ENCODE peak calls at places on chromosomes 6 and 20, in four cellular contexts. I is fibroblast of the aortic adventitia; U is stimulated activated CD8-positive, alpha-beta memory T cell treated with anti-CD3 and anti-CD28 coated beads, Interleukin-4, amount 100 ng/mL, for 48 hours; L is kidney tubule cell. B is an unnamed sample.

GRCh38 chr6:9140861-9141534 is 705.7 kb upstream of the SLC35B3 start:
- DNase-seq in I (peak), U (no peak), L (no peak), B (no peak)

GRCh38 chr6:15073344-15073789 is 172.5 kb upstream of the JARID2 start:
- DNase-seq in I (no peak), U (peak), L (peak), B (no peak)

GRCh38 chr20:47574616-47575401 is 73.1 kb downstream of the NCOA3 start:
- DNase-seq in I (no peak), U (no peak), L (peak), B (no peak)

GRCh38 chr20:52601295-52601971 is 370.7 kb upstream of the TSHZ2 start:
- DNase-seq in I (no peak), U (no peak), L (no peak), B (no peak)

GRCh38 chr6:5112065-5112799 is 27.1 kb downstream of the PPP1R3G start:
- DNase-seq in I (peak), U (no peak), L (peak), B (no peak)

GRCh38 chr6:72321741-72322140 is 300.1 kb upstream of the KCNQ5 start:
- DNase-seq in I (peak), U (no peak), L (peak), B (no peak)

GRCh38 chr6:132401120-132401940 is at the start of gene MOXD1:
- DNase-seq in I (no peak), U (no peak), L (peak), B (no peak)

GRCh38 chr6:67916389-67916788 is 718.7 kb upstream of the ADGRB3 start:
- DNase-seq in I (peak), U (no peak), L (no peak), B (no peak)

GRCh38 chr6:156017838-156018237 is 562.2 kb upstream of the NOX3 start:
- DNase-seq in I (peak), U (no peak), L (peak), B (no peak)

GRCh38 chr6:54010340-54011276 is 100.6 kb upstream of the MLIP start:
- DNase-seq in I (no peak), U (no peak), L (peak), B (no peak)

GRCh38 chr6:26329763-26330511 is 35.1 kb upstream of the BTN3A2 start:
- DNase-seq in I (peak), U (peak), L (peak), B (peak)

GRCh38 chr6:88562737-88563625 is 396.8 kb upstream of the CNR1 start:
- DNase-seq in I (no peak), U (no peak), L (no peak), B (no peak)

GRCh38 chr6:53103993-53104675 is 38.9 kb downstream of the FBXO9 start:
- DNase-seq in I (peak), U (no peak), L (peak), B (no peak)

GRCh38 chr20:3590164-3590563 is 73.0 kb downstream of the GFRA4 start:
- DNase-seq in I (no peak), U (no peak), L (no peak), B (no peak)

GRCh38 chr6:5093231-5094015 is 8.3 kb downstream of the PPP1R3G start:
- DNase-seq in I (no peak), U (no peak), L (peak), B (no peak)

GRCh38 chr6:79117752-79118151 is 39.7 kb upstream of the PHIP start:
- DNase-seq in I (peak), U (no peak), L (peak), B (no peak)

GRCh38 chr6:42110683-42111082 is 31.7 kb downstream of the C6orf132 start:
- DNase-seq in I (no peak), U (no peak), L (no peak), B (no peak)

GRCh38 chr20:21505810-21506530 is 7.9 kb downstream of the NKX2-2 start:
- DNase-seq in I (peak), U (peak), L (peak), B (peak)

GRCh38 chr6:14278000-14278399 is 160.4 kb downstream of the CD83 start:
- DNase-seq in I (no peak), U (no peak), L (no peak), B (no peak)

GRCh38 chr6:28758046-28758817 is 165.6 kb downstream of the TRIM27 start:
- DNase-seq in I (peak), U (peak), L (peak), B (no peak)

GRCh38 chr20:25418779-25419178 is 11.3 kb downstream of the GINS1 start:
- DNase-seq in I (no peak), U (no peak), L (peak), B (no peak)

GRCh38 chr6:45741437-45742166 is 274.1 kb downstream of the CLIC5 start:
- DNase-seq in I (peak), U (peak), L (no peak), B (no peak)

GRCh38 chr6:90537723-90538407 is 49.0 kb downstream of the MAP3K7 start:
- DNase-seq in I (peak), U (no peak), L (no peak), B (no peak)

GRCh38 chr6:20746024-20746423 is 211.8 kb downstream of the CDKAL1 start:
- DNase-seq in I (no peak), U (no peak), L (peak), B (no peak)

GRCh38 chr20:15200139-15200538 is 862.7 kb upstream of the FLRT3 start:
- DNase-seq in I (no peak), U (no peak), L (peak), B (no peak)

GRCh38 chr6:112291161-112291762 is 36.9 kb upstream of the LAMA4 start:
- DNase-seq in I (no peak), U (no peak), L (no peak), B (no peak)

GRCh38 chr20:12086359-12086758 is 168.7 kb downstream of the BTBD3 start:
- DNase-seq in I (peak), U (no peak), L (no peak), B (no peak)

GRCh38 chr6:128483472-128484135 is 36.8 kb downstream of the PTPRK start:
- DNase-seq in I (no peak), U (no peak), L (no peak), B (no peak)

GRCh38 chr6:119985952-119986736 is 636.6 kb upstream of the MAN1A1 start:
- DNase-seq in I (no peak), U (no peak), L (no peak), B (no peak)

GRCh38 chr20:49275634-49276033 is 2.2 kb downstream of the ZNFX1 start:
- DNase-seq in I (no peak), U (no peak), L (peak), B (no peak)